ENCODE peak calls at places on chromosome 20, in seven cellular contexts. Y is breast epithelium, C is lower lobe of right lung, I is fibroblast of mammary gland, S is A549, P is mucosa of descending colon, H is DND-41. A is an unnamed sample.

GRCh38 chr20:48667889-48668413 is 159.8 kb downstream of the PREX1 start:
- DNase-seq in Y (no peak), C (no peak), I (no peak), S (no peak), P (no peak), H (no peak), A (no peak)

GRCh38 chr20:49665796-49666195 is 47.9 kb downstream of the B4GALT5 start:
- DNase-seq in Y (no peak), C (no peak), I (no peak), S (no peak), P (no peak), H (no peak), A (no peak)

GRCh38 chr20:61543086-61543485 is 291.0 kb downstream of the CDH4 start:
- DNase-seq in Y (no peak), C (no peak), I (no peak), S (no peak), P (no peak), H (no peak), A (no peak)

GRCh38 chr20:38043512-38044300 is 10.2 kb downstream of the RPRD1B start:
- DNase-seq in Y (no peak), C (no peak), I (peak), S (peak), P (no peak), H (no peak), A (no peak)

GRCh38 chr20:45968801-45969711 is 2.9 kb downstream of the ZNF335 start:
- DNase-seq in Y (no peak), C (peak), I (peak), S (no peak), P (no peak), H (no peak), A (no peak)

GRCh38 chr20:13037727-13038126 is 29.0 kb downstream of the SPTLC3 start:
- DNase-seq in Y (no peak), C (no peak), I (peak), S (no peak), P (no peak), H (no peak), A (no peak)

GRCh38 chr20:55880361-55880760 is 125.0 kb downstream of the CBLN4 start:
- DNase-seq in Y (peak), C (no peak), I (no peak), S (no peak), P (peak), H (no peak), A (no peak)

GRCh38 chr20:41366546-41367392 is at the start of gene EMILIN3:
- DNase-seq in Y (no peak), C (no peak), I (no peak), S (no peak), P (no peak), H (no peak), A (no peak)

GRCh38 chr20:25643735-25644134 is 19.9 kb upstream of the NANP start:
- DNase-seq in Y (no peak), C (no peak), I (no peak), S (no peak), P (no peak), H (peak), A (no peak)

GRCh38 chr20:50776122-50776795 is 18.6 kb upstream of the BCAS4 start:
- DNase-seq in Y (peak), C (no peak), I (no peak), S (no peak), P (no peak), H (no peak), A (no peak)

GRCh38 chr20:3172933-3173581 is at the start of gene LZTS3:
- DNase-seq in Y (peak), C (peak), I (peak), S (peak), P (peak), H (peak), A (peak)

GRCh38 chr20:38805502-38805957 is at the start of gene PPP1R16B:
- DNase-seq in Y (peak), C (peak), I (no peak), S (no peak), P (peak), H (peak), A (peak)

GRCh38 chr20:47311967-47312681 is 44.4 kb downstream of the ZMYND8 start:
- DNase-seq in Y (no peak), C (no peak), I (no peak), S (no peak), P (no peak), H (no peak), A (no peak)
- TF ChIP-seq CTCF in Y (no peak), C (no peak), I (no peak), S (no peak), P (no peak), H (no peak), A (no peak)

DNA sequence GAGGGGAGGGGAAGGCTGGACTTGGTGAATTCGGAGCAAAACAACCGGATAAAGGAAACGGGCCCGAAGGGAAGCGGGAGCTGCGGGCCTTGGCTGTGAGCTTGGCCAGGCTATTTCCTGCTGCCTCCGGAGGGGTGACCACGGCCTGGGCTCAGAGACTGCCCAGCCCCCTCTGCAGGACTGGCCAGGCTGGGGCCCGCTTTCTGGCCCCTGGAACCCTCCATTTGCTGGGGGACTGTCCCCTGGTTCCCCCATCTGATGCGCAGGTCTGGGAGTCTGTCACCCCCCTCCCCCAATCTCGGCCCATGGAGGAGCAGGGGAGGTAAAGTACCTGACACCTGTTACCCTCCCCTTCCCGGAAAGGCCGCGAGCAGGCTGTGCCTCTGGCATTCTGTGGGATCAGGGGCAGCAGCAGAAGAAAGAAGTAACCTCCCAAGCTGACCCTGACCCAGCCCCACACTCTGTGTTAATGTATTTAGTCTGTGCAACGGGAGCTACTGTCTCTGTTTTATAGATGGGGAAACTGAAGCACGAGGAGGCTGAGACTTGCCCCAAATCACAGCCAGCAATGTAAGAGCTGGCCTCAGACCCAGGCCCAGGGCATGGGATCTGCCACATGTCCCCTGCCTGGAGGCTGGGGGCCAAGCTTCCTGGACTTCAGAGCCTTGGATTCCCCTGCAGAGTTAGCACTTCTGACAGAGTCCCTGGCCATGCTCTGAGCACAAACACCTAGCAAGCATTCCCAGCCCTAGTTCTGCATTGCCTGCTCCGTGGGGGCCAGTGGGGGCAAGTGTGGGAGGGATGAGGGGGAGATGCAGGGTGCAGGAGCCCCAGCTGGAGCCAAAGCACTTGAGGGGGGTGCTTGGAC is 3.5 kb downstream of the C20orf204 start:
- DNase-seq in Y (no peak), C (no peak), I (no peak), S (no peak), P (no peak), H (no peak), A (no peak)
- H3K4me3 ChIP-seq in Y (peak), C (peak), I (no peak), S (peak), P (no peak), H (no peak), A (peak)

GRCh38 chr20:62900692-62901584 is 25.4 kb downstream of the DIDO1 start:
- DNase-seq in Y (peak), C (no peak), I (no peak), S (peak), P (peak), H (no peak), A (peak)
- TF ChIP-seq CTCF in Y (no peak), C (no peak), I (no peak), S (no peak), P (no peak), H (peak), A (peak)

GRCh38 chr20:34710568-34710839 is 6.4 kb downstream of the TP53INP2 start:
- DNase-seq in Y (no peak), C (no peak), I (no peak), S (no peak), P (no peak), H (no peak), A (no peak)
- H3K4me3 ChIP-seq in Y (peak), C (peak), I (peak), S (peak), P (no peak), H (no peak), A (peak)

DNA sequence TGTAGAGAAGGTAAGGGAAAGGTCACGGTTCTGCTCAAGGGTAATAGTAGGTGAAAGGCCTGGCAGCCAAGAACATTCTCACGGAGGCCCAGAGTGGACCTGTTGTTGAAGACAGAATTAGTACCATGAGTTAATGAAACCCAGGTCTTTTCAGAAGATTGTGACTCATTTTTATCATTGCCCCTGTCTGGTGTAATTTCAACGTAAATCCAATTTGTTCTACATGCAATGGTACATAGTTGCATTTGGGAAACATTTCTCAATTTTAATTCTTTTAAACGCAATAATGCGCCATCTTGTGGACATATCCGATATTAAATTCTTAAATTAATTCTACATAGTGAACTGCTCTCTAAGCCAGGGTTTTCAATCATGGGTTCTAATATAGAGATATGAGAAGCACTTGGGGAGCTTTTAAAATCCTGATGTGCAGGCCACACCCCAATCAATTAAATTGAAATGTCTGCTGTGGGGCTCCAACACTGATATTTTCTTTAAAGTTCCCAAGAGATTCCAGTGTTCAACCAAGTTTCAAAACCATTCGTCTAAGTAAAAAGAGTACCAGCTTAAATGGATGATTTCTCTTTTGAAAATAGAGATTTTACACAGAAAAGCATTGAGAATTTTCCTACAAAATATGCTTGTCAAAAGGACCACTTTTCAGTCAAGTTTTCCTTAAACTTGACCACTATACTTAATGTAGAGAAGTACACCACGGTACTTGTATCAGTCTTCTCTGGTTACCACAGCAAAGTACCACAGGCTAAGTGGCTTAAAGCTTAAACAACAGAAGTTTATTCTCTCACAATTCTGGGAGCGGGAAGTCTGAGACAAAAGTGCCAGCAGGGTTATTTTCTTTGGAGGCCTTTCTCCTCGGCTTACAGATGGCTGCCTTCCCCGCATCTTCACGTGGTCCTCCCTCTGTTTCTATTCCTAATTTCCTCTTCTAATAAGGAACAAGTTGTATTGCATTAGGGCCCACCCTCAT is 257.6 kb downstream of the PLCB1 start:
- DNase-seq in Y (no peak), C (no peak), I (peak), S (peak), P (no peak), H (no peak), A (peak)
- TF ChIP-seq CTCF in Y (peak), C (peak), I (peak), S (peak), P (no peak), H (peak), A (peak)

A was measured in GM12865.